ENCODE peak calls at places on chromosomes 16 and 17, in seven cellular contexts. U is GM12878, Q is HCT116, Y is K562, X is H1, P is SK-N-SH, B is HepG2. A is an unnamed sample.

GRCh38 chr17:40121886-40122465 is at the start of gene MSL1:
- DNase-seq in U (no peak), Q (no peak), Y (peak; percentile 93), X (peak; percentile 88), P (peak; percentile 98), B (peak; percentile 70), A (no peak)

GRCh38 chr16:81607006-81607405 is 162.4 kb downstream of the CMIP start:
- DNase-seq in U (no peak), Q (no peak), Y (no peak), X (no peak), P (no peak), B (no peak), A (no peak)

GRCh38 chr17:2122641-2123302 is 67.9 kb downstream of the HIC1 start:
- DNase-seq in U (no peak), Q (no peak), Y (no peak), X (no peak), P (peak; percentile 56), B (no peak), A (no peak)

GRCh38 chr16:64406661-64407267 is 715.1 kb downstream of the CDH11 start:
- DNase-seq in U (no peak), Q (no peak), Y (no peak), X (no peak), P (no peak), B (no peak), A (no peak)

GRCh38 chr17:74785096-74785980 is 9.2 kb upstream of the NAT9 start:
- DNase-seq in U (no peak), Q (no peak), Y (no peak), X (no peak), P (no peak), B (no peak), A (no peak)

GRCh38 chr17:18161226-18162094 is 22.2 kb upstream of the ALKBH5 start:
- DNase-seq in U (peak; percentile 37), Q (no peak), Y (no peak), X (no peak), P (no peak), B (no peak), A (no peak)

GRCh38 chr17:83012161-83012800 is 67.1 kb upstream of the METRNL start:
- DNase-seq in U (no peak), Q (no peak), Y (no peak), X (peak; percentile 32), P (peak; percentile 41), B (no peak), A (no peak)

GRCh38 chr17:14845562-14846335 is 419.4 kb downstream of the PMP22 start:
- DNase-seq in U (no peak), Q (no peak), Y (no peak), X (no peak), P (no peak), B (no peak), A (no peak)

GRCh38 chr16:72202014-72202413 is 30.1 kb upstream of the PMFBP1 start:
- DNase-seq in U (no peak), Q (no peak), Y (no peak), X (no peak), P (no peak), B (no peak), A (no peak)

GRCh38 chr17:2777242-2777867 is 18.9 kb upstream of the RAP1GAP2 start:
- DNase-seq in U (no peak), Q (no peak), Y (no peak), X (peak; percentile 73), P (no peak), B (no peak), A (no peak)

GRCh38 chr17:66494023-66494803 is 191.8 kb downstream of the PRKCA start:
- DNase-seq in U (no peak), Q (peak; percentile 61), Y (peak; percentile 30), X (no peak), P (no peak), B (no peak), A (peak; percentile 20)

GRCh38 chr17:73192219-73192893 is 499 bp upstream of the COG1 start:
- DNase-seq in U (no peak), Q (peak; percentile 75), Y (peak; percentile 82), X (peak; percentile 77), P (peak; percentile 92), B (peak; percentile 71), A (peak; percentile 44)

GRCh38 chr17:17515921-17516295 is 19.7 kb upstream of the RASD1 start:
- DNase-seq in U (no peak), Q (no peak), Y (no peak), X (no peak), P (no peak), B (no peak), A (no peak)

GRCh38 chr17:77329741-77330531 is 189.2 kb downstream of the SEC14L1 start:
- DNase-seq in U (no peak), Q (no peak), Y (no peak), X (no peak), P (no peak), B (no peak), A (no peak)

GRCh38 chr16:627458-628239 is 3.1 kb upstream of the WFIKKN1 start:
- DNase-seq in U (no peak), Q (no peak), Y (peak; percentile 57), X (peak; percentile 53), P (no peak), B (no peak), A (no peak)
- TF ChIP-seq YY1 in U (no peak), Q (no peak), Y (no peak), X (no peak), P (no peak), B (no peak), A (no peak)

GRCh38 chr16:85688586-85689284 is at the start of gene GINS2:
- DNase-seq in U (peak; percentile 44), Q (peak; percentile 77), Y (peak; percentile 98), X (peak; percentile 86), P (peak; percentile 99), B (peak; percentile 87), A (peak; percentile 87)
- TF ChIP-seq YY1 in U (peak; percentile 24), Q (no peak), Y (peak; percentile 65), X (peak; percentile 74), P (peak; percentile 22), B (peak; percentile 77), A (no peak)

DNA sequence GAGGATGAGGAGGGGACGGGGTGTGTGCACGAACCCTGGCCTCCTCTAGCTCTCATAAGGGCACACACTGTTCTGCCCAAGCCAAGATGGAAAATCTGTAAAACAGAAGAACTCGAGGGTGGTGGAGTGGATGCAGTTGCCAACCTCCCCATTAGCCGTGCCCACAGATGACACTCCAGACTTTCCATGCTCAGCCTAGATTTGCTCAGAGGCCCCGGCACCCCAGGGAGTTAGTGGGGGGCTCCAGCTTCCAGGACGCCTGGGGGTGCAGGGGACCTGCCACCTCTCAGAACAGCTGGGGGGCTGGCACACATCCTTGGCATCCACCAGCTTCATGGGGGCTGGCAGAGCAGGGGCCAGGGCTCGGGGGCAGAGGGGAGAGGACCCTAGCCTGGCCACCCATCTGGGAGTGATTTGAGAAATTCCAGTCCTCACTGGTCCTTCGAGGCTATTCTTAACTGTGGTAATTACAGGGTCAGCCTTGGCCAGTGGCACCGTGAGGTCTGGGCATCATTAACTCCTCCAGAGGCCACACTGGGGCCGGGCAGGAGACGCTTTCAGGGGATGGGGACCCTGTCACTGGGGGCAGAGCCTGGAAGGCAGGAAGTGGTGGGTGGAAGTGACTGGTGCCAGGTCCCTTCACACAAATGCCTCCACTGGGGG is 14.3 kb downstream of the VASN start:
- DNase-seq in U (no peak), Q (no peak), Y (peak; percentile 19), X (no peak), P (peak; percentile 68), B (no peak), A (no peak)
- TF ChIP-seq YY1 in U (no peak), Q (no peak), Y (no peak), X (no peak), P (no peak), B (no peak), A (no peak)

DNA sequence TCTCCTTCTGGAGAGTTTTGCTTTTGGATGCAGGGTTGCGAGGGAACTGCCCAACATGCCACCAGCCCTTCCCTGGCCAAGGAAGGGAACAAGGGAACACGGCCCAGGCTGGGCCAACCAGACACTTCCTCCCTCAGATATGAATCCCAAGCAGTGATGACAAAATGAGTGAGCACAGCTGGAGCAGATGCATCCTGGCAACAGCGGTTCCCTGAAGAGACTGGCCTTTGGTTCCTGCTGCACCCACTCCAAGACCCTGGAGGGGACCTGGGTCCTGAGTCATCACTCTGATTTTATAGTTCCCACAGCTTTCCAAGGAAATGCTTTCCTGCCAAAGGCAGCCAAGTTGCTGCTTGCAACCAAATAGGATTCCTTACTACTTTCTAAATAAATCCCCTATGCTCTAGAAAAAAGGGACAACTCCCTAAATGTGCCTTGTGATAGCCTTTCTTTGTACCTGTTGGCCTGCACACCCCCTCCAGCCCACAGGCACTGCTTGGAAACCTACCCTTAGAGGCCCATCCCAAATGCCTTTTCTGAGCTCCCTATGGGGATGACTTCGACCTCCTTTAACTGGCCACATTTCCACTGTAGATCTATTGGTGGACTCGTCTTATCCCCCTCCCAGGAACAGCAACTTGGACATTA is 5.3 kb downstream of the ST3GAL2 start:
- DNase-seq in U (no peak), Q (no peak), Y (peak; percentile 13), X (no peak), P (peak; percentile 70), B (no peak), A (no peak)
- TF ChIP-seq YY1 in U (no peak), Q (no peak), Y (no peak), X (no peak), P (no peak), B (no peak), A (no peak)

GRCh38 chr17:31433811-31434210 is 42.3 kb downstream of the RAB11FIP4 start:
- DNase-seq in U (no peak), Q (no peak), Y (no peak), X (no peak), P (no peak), B (no peak), A (no peak)
- TF ChIP-seq YY1 in U (no peak), Q (no peak), Y (no peak), X (no peak), P (no peak), B (no peak), A (no peak)

GRCh38 chr17:50640701-50641338 is 6.1 kb downstream of the ABCC3 start:
- DNase-seq in U (no peak), Q (no peak), Y (peak; percentile 76), X (no peak), P (no peak), B (peak; percentile 79), A (no peak)
- TF ChIP-seq YY1 in U (no peak), Q (no peak), Y (no peak), X (no peak), P (no peak), B (no peak), A (no peak)

GRCh38 chr16:65728172-65728571 is 606.3 kb upstream of the CDH11 start:
- DNase-seq in U (no peak), Q (no peak), Y (no peak), X (no peak), P (no peak), B (no peak), A (peak; percentile 77)
- TF ChIP-seq YY1 in U (no peak), Q (no peak), Y (no peak), X (no peak), P (no peak), B (no peak), A (no peak)

A was measured in NT2/D1.